ENCODE peak calls at places on chromosome 1, in nine cellular contexts. L is SW480; S is fibroblast of the aortic adventitia; D is NCI-H748 treated with DMSO at 0.1 percent for 48 hours; F is adrenal gland; P is GM12865; N is HFF-Myc; T is activated naive CD4-positive, alpha-beta T cell; Z is stimulated activated CD8-positive, alpha-beta memory T cell treated with anti-CD3 and anti-CD28 coated beads, Interleukin-12 subunit alpha, Interleukin-12 subunit beta, amount 100 ng/mL, for 1 hour. I is an unnamed sample.
A peak's percentile ranks its signal among the peaks of the same experiment; 100 is the strongest.

GRCh38 chr1:55060133-55060999 is 21.0 kb downstream of the PCSK9 start:
- DNase-seq in S (peak; percentile 19), D (no peak), Z (no peak), T (no peak), N (no peak), F (no peak), L (no peak), P (peak; percentile 24), I (no peak)

GRCh38 chr1:220483700-220484099 is 44.2 kb upstream of the MARK1 start:
- DNase-seq in P (no peak), T (no peak), D (no peak), L (no peak), N (peak; percentile 21), F (no peak), Z (no peak), S (peak; percentile 23), I (no peak)

GRCh38 chr1:12065872-12066271 is 2.8 kb downstream of the TNFRSF8 start:
- DNase-seq in Z (no peak), T (no peak), D (no peak), N (no peak), F (no peak), S (no peak), L (no peak), P (peak; percentile 70), I (no peak)

GRCh38 chr1:240914506-240914905 is 302.6 kb upstream of the GREM2 start:
- DNase-seq in N (no peak), L (no peak), P (no peak), F (no peak), D (no peak), S (no peak), T (no peak), Z (no peak), I (no peak)

GRCh38 chr1:154328318-154329151 is 3.2 kb downstream of the ATP8B2 start:
- DNase-seq in L (peak; percentile 44), Z (peak; percentile 76), S (peak; percentile 51), T (peak; percentile 56), F (peak; percentile 85), D (peak; percentile 72), N (no peak), P (peak; percentile 80), I (no peak)

GRCh38 chr1:239221656-239222055 is 164.7 kb upstream of the CHRM3 start:
- DNase-seq in Z (no peak), L (no peak), T (no peak), S (no peak), N (no peak), P (no peak), F (no peak), D (no peak), I (no peak)

GRCh38 chr1:89604414-89604735 is 28.5 kb upstream of the LRRC8C start:
- DNase-seq in F (no peak), D (no peak), S (no peak), T (no peak), Z (no peak), N (no peak), P (no peak), L (no peak), I (no peak)

GRCh38 chr1:54121482-54122130 is 31.2 kb downstream of the CDCP2 start:
- DNase-seq in D (peak; percentile 39), F (peak; percentile 78), L (peak; percentile 70), S (peak; percentile 74), N (peak; percentile 27), T (peak; percentile 19), P (peak; percentile 54), Z (peak; percentile 44), I (peak; percentile 29)